ENCODE peak calls at places on chromosomes 5 and 9, in eight cellular contexts. One of them, this sample, is unnamed.

GRCh38 chr9:111743275-111743674 is 51.5 kb downstream of the SHOC1 start:
- DNase-seq in stimulated activated CD8-positive, alpha-beta memory T cell treated with anti-CD3 and anti-CD28 coated beads, Interleukin-12 subunit alpha, Interleukin-12 subunit beta, amount 100 ng/mL, for 4 hours: no peak
- DNase-seq in globus pallidus: no peak
- DNase-seq in NCI-H774: no peak
- DNase-seq in activated CD8-positive, alpha-beta memory T cell treated with anti-CD3 and anti-CD28 coated beads for 1 hour: no peak
- DNase-seq in lower leg skin: no peak
- DNase-seq in fibroblast of the conjunctiva: peak; percentile 89
- DNase-seq in nucleus accumbens: no peak
- DNase-seq in this sample: no peak

GRCh38 chr5:60161340-60161934 is 267.9 kb upstream of the PDE4D start:
- DNase-seq in globus pallidus: no peak
- DNase-seq in NCI-H774: no peak
- DNase-seq in lower leg skin: no peak
- DNase-seq in activated CD8-positive, alpha-beta memory T cell treated with anti-CD3 and anti-CD28 coated beads for 1 hour: no peak
- DNase-seq in stimulated activated CD8-positive, alpha-beta memory T cell treated with anti-CD3 and anti-CD28 coated beads, Interleukin-12 subunit alpha, Interleukin-12 subunit beta, amount 100 ng/mL, for 4 hours: no peak
- DNase-seq in nucleus accumbens: no peak
- DNase-seq in fibroblast of the conjunctiva: peak; percentile 35
- DNase-seq in this sample: no peak

GRCh38 chr5:15234366-15234765 is 265.6 kb upstream of the FBXL7 start:
- DNase-seq in lower leg skin: no peak
- DNase-seq in fibroblast of the conjunctiva: no peak
- DNase-seq in stimulated activated CD8-positive, alpha-beta memory T cell treated with anti-CD3 and anti-CD28 coated beads, Interleukin-12 subunit alpha, Interleukin-12 subunit beta, amount 100 ng/mL, for 4 hours: no peak
- DNase-seq in nucleus accumbens: no peak
- DNase-seq in globus pallidus: no peak
- DNase-seq in activated CD8-positive, alpha-beta memory T cell treated with anti-CD3 and anti-CD28 coated beads for 1 hour: no peak
- DNase-seq in NCI-H774: no peak
- DNase-seq in this sample: no peak

GRCh38 chr5:14574891-14575496 is 6.6 kb upstream of the OTULINL start:
- DNase-seq in globus pallidus: peak; percentile 51
- DNase-seq in nucleus accumbens: no peak
- DNase-seq in activated CD8-positive, alpha-beta memory T cell treated with anti-CD3 and anti-CD28 coated beads for 1 hour: no peak
- DNase-seq in fibroblast of the conjunctiva: no peak
- DNase-seq in lower leg skin: no peak
- DNase-seq in NCI-H774: peak; percentile 58
- DNase-seq in stimulated activated CD8-positive, alpha-beta memory T cell treated with anti-CD3 and anti-CD28 coated beads, Interleukin-12 subunit alpha, Interleukin-12 subunit beta, amount 100 ng/mL, for 4 hours: no peak
- DNase-seq in this sample: no peak

GRCh38 chr5:122095158-122095557 is 17.1 kb upstream of the LOX start:
- DNase-seq in fibroblast of the conjunctiva: no peak
- DNase-seq in nucleus accumbens: no peak
- DNase-seq in globus pallidus: no peak
- DNase-seq in NCI-H774: no peak
- DNase-seq in stimulated activated CD8-positive, alpha-beta memory T cell treated with anti-CD3 and anti-CD28 coated beads, Interleukin-12 subunit alpha, Interleukin-12 subunit beta, amount 100 ng/mL, for 4 hours: no peak
- DNase-seq in activated CD8-positive, alpha-beta memory T cell treated with anti-CD3 and anti-CD28 coated beads for 1 hour: no peak
- DNase-seq in lower leg skin: no peak
- DNase-seq in this sample: no peak

GRCh38 chr9:22447607-22448305 is 1.1 kb downstream of the DMRTA1 start:
- DNase-seq in activated CD8-positive, alpha-beta memory T cell treated with anti-CD3 and anti-CD28 coated beads for 1 hour: no peak
- DNase-seq in lower leg skin: no peak
- DNase-seq in stimulated activated CD8-positive, alpha-beta memory T cell treated with anti-CD3 and anti-CD28 coated beads, Interleukin-12 subunit alpha, Interleukin-12 subunit beta, amount 100 ng/mL, for 4 hours: no peak
- DNase-seq in globus pallidus: no peak
- DNase-seq in fibroblast of the conjunctiva: no peak
- DNase-seq in NCI-H774: peak; percentile 35
- DNase-seq in nucleus accumbens: no peak
- DNase-seq in this sample: no peak

GRCh38 chr5:41600738-41601137 is 90.3 kb upstream of the PLCXD3 start:
- DNase-seq in globus pallidus: no peak
- DNase-seq in stimulated activated CD8-positive, alpha-beta memory T cell treated with anti-CD3 and anti-CD28 coated beads, Interleukin-12 subunit alpha, Interleukin-12 subunit beta, amount 100 ng/mL, for 4 hours: no peak
- DNase-seq in fibroblast of the conjunctiva: no peak
- DNase-seq in NCI-H774: no peak
- DNase-seq in lower leg skin: no peak
- DNase-seq in activated CD8-positive, alpha-beta memory T cell treated with anti-CD3 and anti-CD28 coated beads for 1 hour: no peak
- DNase-seq in nucleus accumbens: no peak
- DNase-seq in this sample: no peak

GRCh38 chr9:135246248-135247173 is 159.0 kb downstream of the OLFM1 start:
- DNase-seq in globus pallidus: no peak
- DNase-seq in nucleus accumbens: no peak
- DNase-seq in NCI-H774: no peak
- DNase-seq in lower leg skin: no peak
- DNase-seq in stimulated activated CD8-positive, alpha-beta memory T cell treated with anti-CD3 and anti-CD28 coated beads, Interleukin-12 subunit alpha, Interleukin-12 subunit beta, amount 100 ng/mL, for 4 hours: no peak
- DNase-seq in fibroblast of the conjunctiva: no peak
- DNase-seq in activated CD8-positive, alpha-beta memory T cell treated with anti-CD3 and anti-CD28 coated beads for 1 hour: no peak
- DNase-seq in this sample: no peak

GRCh38 chr9:134618823-134619454 is 22.7 kb upstream of the COL5A1 start:
- DNase-seq in activated CD8-positive, alpha-beta memory T cell treated with anti-CD3 and anti-CD28 coated beads for 1 hour: no peak
- DNase-seq in fibroblast of the conjunctiva: no peak
- DNase-seq in stimulated activated CD8-positive, alpha-beta memory T cell treated with anti-CD3 and anti-CD28 coated beads, Interleukin-12 subunit alpha, Interleukin-12 subunit beta, amount 100 ng/mL, for 4 hours: no peak
- DNase-seq in NCI-H774: no peak
- DNase-seq in globus pallidus: no peak
- DNase-seq in nucleus accumbens: no peak
- DNase-seq in lower leg skin: peak; percentile 80
- DNase-seq in this sample: peak; percentile 4

GRCh38 chr5:172004824-172005237 is 1.6 kb downstream of the FBXW11 start:
- DNase-seq in nucleus accumbens: no peak
- DNase-seq in globus pallidus: no peak
- DNase-seq in fibroblast of the conjunctiva: no peak
- DNase-seq in stimulated activated CD8-positive, alpha-beta memory T cell treated with anti-CD3 and anti-CD28 coated beads, Interleukin-12 subunit alpha, Interleukin-12 subunit beta, amount 100 ng/mL, for 4 hours: no peak
- DNase-seq in activated CD8-positive, alpha-beta memory T cell treated with anti-CD3 and anti-CD28 coated beads for 1 hour: no peak
- DNase-seq in NCI-H774: no peak
- DNase-seq in lower leg skin: no peak
- DNase-seq in this sample: no peak

GRCh38 chr5:124658867-124659557 is 87.4 kb downstream of the ZNF608 start:
- DNase-seq in globus pallidus: no peak
- DNase-seq in nucleus accumbens: no peak
- DNase-seq in activated CD8-positive, alpha-beta memory T cell treated with anti-CD3 and anti-CD28 coated beads for 1 hour: no peak
- DNase-seq in NCI-H774: no peak
- DNase-seq in fibroblast of the conjunctiva: no peak
- DNase-seq in stimulated activated CD8-positive, alpha-beta memory T cell treated with anti-CD3 and anti-CD28 coated beads, Interleukin-12 subunit alpha, Interleukin-12 subunit beta, amount 100 ng/mL, for 4 hours: no peak
- DNase-seq in lower leg skin: no peak
- DNase-seq in this sample: no peak

GRCh38 chr9:137809038-137809630 is 68.4 kb upstream of the CACNA1B start:
- DNase-seq in fibroblast of the conjunctiva: no peak
- DNase-seq in globus pallidus: no peak
- DNase-seq in NCI-H774: no peak
- DNase-seq in nucleus accumbens: no peak
- DNase-seq in activated CD8-positive, alpha-beta memory T cell treated with anti-CD3 and anti-CD28 coated beads for 1 hour: no peak
- DNase-seq in stimulated activated CD8-positive, alpha-beta memory T cell treated with anti-CD3 and anti-CD28 coated beads, Interleukin-12 subunit alpha, Interleukin-12 subunit beta, amount 100 ng/mL, for 4 hours: no peak
- DNase-seq in lower leg skin: no peak
- DNase-seq in this sample: peak; percentile 24

GRCh38 chr5:44774279-44774880 is 34.4 kb upstream of the MRPS30 start:
- DNase-seq in stimulated activated CD8-positive, alpha-beta memory T cell treated with anti-CD3 and anti-CD28 coated beads, Interleukin-12 subunit alpha, Interleukin-12 subunit beta, amount 100 ng/mL, for 4 hours: no peak
- DNase-seq in activated CD8-positive, alpha-beta memory T cell treated with anti-CD3 and anti-CD28 coated beads for 1 hour: no peak
- DNase-seq in nucleus accumbens: no peak
- DNase-seq in globus pallidus: peak; percentile 54
- DNase-seq in lower leg skin: no peak
- DNase-seq in fibroblast of the conjunctiva: peak; percentile 52
- DNase-seq in NCI-H774: no peak
- DNase-seq in this sample: no peak

GRCh38 chr9:89207026-89207425 is 28.4 kb upstream of the SHC3 start:
- DNase-seq in activated CD8-positive, alpha-beta memory T cell treated with anti-CD3 and anti-CD28 coated beads for 1 hour: no peak
- DNase-seq in nucleus accumbens: no peak
- DNase-seq in stimulated activated CD8-positive, alpha-beta memory T cell treated with anti-CD3 and anti-CD28 coated beads, Interleukin-12 subunit alpha, Interleukin-12 subunit beta, amount 100 ng/mL, for 4 hours: no peak
- DNase-seq in globus pallidus: no peak
- DNase-seq in lower leg skin: no peak
- DNase-seq in NCI-H774: no peak
- DNase-seq in fibroblast of the conjunctiva: no peak
- DNase-seq in this sample: no peak

GRCh38 chr9:70609542-70610286 is 195.3 kb upstream of the KLF9 start:
- DNase-seq in lower leg skin: peak; percentile 86
- DNase-seq in activated CD8-positive, alpha-beta memory T cell treated with anti-CD3 and anti-CD28 coated beads for 1 hour: no peak
- DNase-seq in globus pallidus: no peak
- DNase-seq in nucleus accumbens: no peak
- DNase-seq in fibroblast of the conjunctiva: peak; percentile 77
- DNase-seq in NCI-H774: no peak
- DNase-seq in stimulated activated CD8-positive, alpha-beta memory T cell treated with anti-CD3 and anti-CD28 coated beads, Interleukin-12 subunit alpha, Interleukin-12 subunit beta, amount 100 ng/mL, for 4 hours: no peak
- DNase-seq in this sample: no peak

GRCh38 chr5:27491047-27491446 is 452.7 kb upstream of the CDH9 start:
- DNase-seq in stimulated activated CD8-positive, alpha-beta memory T cell treated with anti-CD3 and anti-CD28 coated beads, Interleukin-12 subunit alpha, Interleukin-12 subunit beta, amount 100 ng/mL, for 4 hours: no peak
- DNase-seq in activated CD8-positive, alpha-beta memory T cell treated with anti-CD3 and anti-CD28 coated beads for 1 hour: no peak
- DNase-seq in nucleus accumbens: no peak
- DNase-seq in globus pallidus: no peak
- DNase-seq in fibroblast of the conjunctiva: no peak
- DNase-seq in NCI-H774: no peak
- DNase-seq in lower leg skin: no peak
- DNase-seq in this sample: no peak

GRCh38 chr5:50709471-50709870 is 43.0 kb downstream of the PARP8 start:
- DNase-seq in lower leg skin: no peak
- DNase-seq in NCI-H774: no peak
- DNase-seq in stimulated activated CD8-positive, alpha-beta memory T cell treated with anti-CD3 and anti-CD28 coated beads, Interleukin-12 subunit alpha, Interleukin-12 subunit beta, amount 100 ng/mL, for 4 hours: no peak
- DNase-seq in fibroblast of the conjunctiva: no peak
- DNase-seq in nucleus accumbens: no peak
- DNase-seq in globus pallidus: no peak
- DNase-seq in activated CD8-positive, alpha-beta memory T cell treated with anti-CD3 and anti-CD28 coated beads for 1 hour: no peak
- DNase-seq in this sample: no peak

GRCh38 chr5:180126716-180127681 is 55.4 kb upstream of the RNF130 start:
- DNase-seq in NCI-H774: no peak
- DNase-seq in lower leg skin: peak; percentile 85
- DNase-seq in activated CD8-positive, alpha-beta memory T cell treated with anti-CD3 and anti-CD28 coated beads for 1 hour: peak; percentile 16
- DNase-seq in globus pallidus: no peak
- DNase-seq in fibroblast of the conjunctiva: no peak
- DNase-seq in nucleus accumbens: peak; percentile 20
- DNase-seq in stimulated activated CD8-positive, alpha-beta memory T cell treated with anti-CD3 and anti-CD28 coated beads, Interleukin-12 subunit alpha, Interleukin-12 subunit beta, amount 100 ng/mL, for 4 hours: peak; percentile 15
- DNase-seq in this sample: peak; percentile 27

GRCh38 chr5:61306531-61307195 is 25.4 kb upstream of the ZSWIM6 start:
- DNase-seq in lower leg skin: no peak
- DNase-seq in NCI-H774: no peak
- DNase-seq in stimulated activated CD8-positive, alpha-beta memory T cell treated with anti-CD3 and anti-CD28 coated beads, Interleukin-12 subunit alpha, Interleukin-12 subunit beta, amount 100 ng/mL, for 4 hours: no peak
- DNase-seq in fibroblast of the conjunctiva: no peak
- DNase-seq in globus pallidus: no peak
- DNase-seq in activated CD8-positive, alpha-beta memory T cell treated with anti-CD3 and anti-CD28 coated beads for 1 hour: no peak
- DNase-seq in nucleus accumbens: no peak
- DNase-seq in this sample: no peak

GRCh38 chr9:114008667-114009410 is 69.3 kb downstream of the AMBP start:
- DNase-seq in fibroblast of the conjunctiva: no peak
- DNase-seq in NCI-H774: no peak
- DNase-seq in nucleus accumbens: no peak
- DNase-seq in stimulated activated CD8-positive, alpha-beta memory T cell treated with anti-CD3 and anti-CD28 coated beads, Interleukin-12 subunit alpha, Interleukin-12 subunit beta, amount 100 ng/mL, for 4 hours: no peak
- DNase-seq in lower leg skin: peak; percentile 53
- DNase-seq in activated CD8-positive, alpha-beta memory T cell treated with anti-CD3 and anti-CD28 coated beads for 1 hour: no peak
- DNase-seq in globus pallidus: no peak
- DNase-seq in this sample: peak; percentile 7

GRCh38 chr9:124941689-124942561 is 1.0 kb upstream of the GOLGA1 start:
- DNase-seq in NCI-H774: peak; percentile 25
- DNase-seq in nucleus accumbens: no peak
- DNase-seq in globus pallidus: peak; percentile 45
- DNase-seq in activated CD8-positive, alpha-beta memory T cell treated with anti-CD3 and anti-CD28 coated beads for 1 hour: peak; percentile 22
- DNase-seq in stimulated activated CD8-positive, alpha-beta memory T cell treated with anti-CD3 and anti-CD28 coated beads, Interleukin-12 subunit alpha, Interleukin-12 subunit beta, amount 100 ng/mL, for 4 hours: peak; percentile 30
- DNase-seq in lower leg skin: peak; percentile 90
- DNase-seq in fibroblast of the conjunctiva: no peak
- DNase-seq in this sample: peak; percentile 47

GRCh38 chr5:891837-892389 is 688 bp downstream of the BRD9 start:
- DNase-seq in stimulated activated CD8-positive, alpha-beta memory T cell treated with anti-CD3 and anti-CD28 coated beads, Interleukin-12 subunit alpha, Interleukin-12 subunit beta, amount 100 ng/mL, for 4 hours: no peak
- DNase-seq in globus pallidus: peak; percentile 20
- DNase-seq in nucleus accumbens: no peak
- DNase-seq in NCI-H774: no peak
- DNase-seq in activated CD8-positive, alpha-beta memory T cell treated with anti-CD3 and anti-CD28 coated beads for 1 hour: no peak
- DNase-seq in lower leg skin: no peak
- DNase-seq in fibroblast of the conjunctiva: no peak
- DNase-seq in this sample: peak; percentile 22

GRCh38 chr9:102225806-102226441 is 487.5 kb upstream of the GRIN3A start:
- DNase-seq in fibroblast of the conjunctiva: no peak
- DNase-seq in activated CD8-positive, alpha-beta memory T cell treated with anti-CD3 and anti-CD28 coated beads for 1 hour: no peak
- DNase-seq in lower leg skin: no peak
- DNase-seq in NCI-H774: no peak
- DNase-seq in nucleus accumbens: no peak
- DNase-seq in globus pallidus: no peak
- DNase-seq in stimulated activated CD8-positive, alpha-beta memory T cell treated with anti-CD3 and anti-CD28 coated beads, Interleukin-12 subunit alpha, Interleukin-12 subunit beta, amount 100 ng/mL, for 4 hours: no peak
- DNase-seq in this sample: no peak

GRCh38 chr5:151014680-151015343 is 5.6 kb upstream of the GPX3 start:
- DNase-seq in NCI-H774: no peak
- DNase-seq in stimulated activated CD8-positive, alpha-beta memory T cell treated with anti-CD3 and anti-CD28 coated beads, Interleukin-12 subunit alpha, Interleukin-12 subunit beta, amount 100 ng/mL, for 4 hours: no peak
- DNase-seq in fibroblast of the conjunctiva: no peak
- DNase-seq in lower leg skin: peak; percentile 53
- DNase-seq in activated CD8-positive, alpha-beta memory T cell treated with anti-CD3 and anti-CD28 coated beads for 1 hour: no peak
- DNase-seq in globus pallidus: no peak
- DNase-seq in nucleus accumbens: no peak
- DNase-seq in this sample: no peak

GRCh38 chr9:93520523-93520922 is 55.9 kb upstream of the PHF2 start:
- DNase-seq in nucleus accumbens: no peak
- DNase-seq in NCI-H774: no peak
- DNase-seq in activated CD8-positive, alpha-beta memory T cell treated with anti-CD3 and anti-CD28 coated beads for 1 hour: no peak
- DNase-seq in globus pallidus: no peak
- DNase-seq in stimulated activated CD8-positive, alpha-beta memory T cell treated with anti-CD3 and anti-CD28 coated beads, Interleukin-12 subunit alpha, Interleukin-12 subunit beta, amount 100 ng/mL, for 4 hours: no peak
- DNase-seq in fibroblast of the conjunctiva: no peak
- DNase-seq in lower leg skin: no peak
- DNase-seq in this sample: no peak

GRCh38 chr5:140111043-140111858 is 2.7 kb upstream of the PURA start:
- DNase-seq in globus pallidus: no peak
- DNase-seq in NCI-H774: no peak
- DNase-seq in activated CD8-positive, alpha-beta memory T cell treated with anti-CD3 and anti-CD28 coated beads for 1 hour: no peak
- DNase-seq in lower leg skin: no peak
- DNase-seq in nucleus accumbens: no peak
- DNase-seq in fibroblast of the conjunctiva: no peak
- DNase-seq in stimulated activated CD8-positive, alpha-beta memory T cell treated with anti-CD3 and anti-CD28 coated beads, Interleukin-12 subunit alpha, Interleukin-12 subunit beta, amount 100 ng/mL, for 4 hours: no peak
- DNase-seq in this sample: no peak

GRCh38 chr9:137127301-137128157 is 11.4 kb upstream of the GRIN1 start:
- DNase-seq in stimulated activated CD8-positive, alpha-beta memory T cell treated with anti-CD3 and anti-CD28 coated beads, Interleukin-12 subunit alpha, Interleukin-12 subunit beta, amount 100 ng/mL, for 4 hours: no peak
- DNase-seq in NCI-H774: no peak
- DNase-seq in activated CD8-positive, alpha-beta memory T cell treated with anti-CD3 and anti-CD28 coated beads for 1 hour: no peak
- DNase-seq in globus pallidus: no peak
- DNase-seq in nucleus accumbens: no peak
- DNase-seq in fibroblast of the conjunctiva: no peak
- DNase-seq in lower leg skin: no peak
- DNase-seq in this sample: no peak

GRCh38 chr5:2007906-2008437 is 125.2 kb upstream of the IRX4 start:
- DNase-seq in activated CD8-positive, alpha-beta memory T cell treated with anti-CD3 and anti-CD28 coated beads for 1 hour: no peak
- DNase-seq in NCI-H774: no peak
- DNase-seq in globus pallidus: no peak
- DNase-seq in fibroblast of the conjunctiva: no peak
- DNase-seq in nucleus accumbens: no peak
- DNase-seq in lower leg skin: peak; percentile 94
- DNase-seq in stimulated activated CD8-positive, alpha-beta memory T cell treated with anti-CD3 and anti-CD28 coated beads, Interleukin-12 subunit alpha, Interleukin-12 subunit beta, amount 100 ng/mL, for 4 hours: no peak
- DNase-seq in this sample: no peak

GRCh38 chr9:113543286-113544000 is 79.9 kb downstream of the RGS3 start:
- DNase-seq in stimulated activated CD8-positive, alpha-beta memory T cell treated with anti-CD3 and anti-CD28 coated beads, Interleukin-12 subunit alpha, Interleukin-12 subunit beta, amount 100 ng/mL, for 4 hours: no peak
- DNase-seq in lower leg skin: no peak
- DNase-seq in globus pallidus: peak; percentile 64
- DNase-seq in nucleus accumbens: no peak
- DNase-seq in fibroblast of the conjunctiva: no peak
- DNase-seq in activated CD8-positive, alpha-beta memory T cell treated with anti-CD3 and anti-CD28 coated beads for 1 hour: no peak
- DNase-seq in NCI-H774: no peak
- DNase-seq in this sample: no peak

GRCh38 chr5:27125856-27126255 is 87.5 kb upstream of the CDH9 start:
- DNase-seq in stimulated activated CD8-positive, alpha-beta memory T cell treated with anti-CD3 and anti-CD28 coated beads, Interleukin-12 subunit alpha, Interleukin-12 subunit beta, amount 100 ng/mL, for 4 hours: no peak
- DNase-seq in nucleus accumbens: no peak
- DNase-seq in fibroblast of the conjunctiva: no peak
- DNase-seq in activated CD8-positive, alpha-beta memory T cell treated with anti-CD3 and anti-CD28 coated beads for 1 hour: no peak
- DNase-seq in globus pallidus: no peak
- DNase-seq in NCI-H774: no peak
- DNase-seq in lower leg skin: no peak
- DNase-seq in this sample: no peak

GRCh38 chr9:37025381-37026084 is 8.5 kb downstream of the PAX5 start:
- DNase-seq in fibroblast of the conjunctiva: no peak
- DNase-seq in stimulated activated CD8-positive, alpha-beta memory T cell treated with anti-CD3 and anti-CD28 coated beads, Interleukin-12 subunit alpha, Interleukin-12 subunit beta, amount 100 ng/mL, for 4 hours: no peak
- DNase-seq in activated CD8-positive, alpha-beta memory T cell treated with anti-CD3 and anti-CD28 coated beads for 1 hour: no peak
- DNase-seq in NCI-H774: no peak
- DNase-seq in lower leg skin: peak; percentile 78
- DNase-seq in globus pallidus: no peak
- DNase-seq in nucleus accumbens: no peak
- DNase-seq in this sample: no peak

GRCh38 chr9:122190597-122191381 is 31.1 kb downstream of the MORN5 start:
- DNase-seq in globus pallidus: peak; percentile 42
- DNase-seq in NCI-H774: peak; percentile 37
- DNase-seq in fibroblast of the conjunctiva: no peak
- DNase-seq in stimulated activated CD8-positive, alpha-beta memory T cell treated with anti-CD3 and anti-CD28 coated beads, Interleukin-12 subunit alpha, Interleukin-12 subunit beta, amount 100 ng/mL, for 4 hours: no peak
- DNase-seq in activated CD8-positive, alpha-beta memory T cell treated with anti-CD3 and anti-CD28 coated beads for 1 hour: no peak
- DNase-seq in nucleus accumbens: no peak
- DNase-seq in lower leg skin: no peak
- DNase-seq in this sample: no peak

GRCh38 chr5:153147891-153148623 is 342.4 kb upstream of the GRIA1 start:
- DNase-seq in fibroblast of the conjunctiva: peak; percentile 20
- DNase-seq in activated CD8-positive, alpha-beta memory T cell treated with anti-CD3 and anti-CD28 coated beads for 1 hour: no peak
- DNase-seq in stimulated activated CD8-positive, alpha-beta memory T cell treated with anti-CD3 and anti-CD28 coated beads, Interleukin-12 subunit alpha, Interleukin-12 subunit beta, amount 100 ng/mL, for 4 hours: no peak
- DNase-seq in nucleus accumbens: no peak
- DNase-seq in NCI-H774: peak; percentile 86
- DNase-seq in lower leg skin: no peak
- DNase-seq in globus pallidus: peak; percentile 42
- DNase-seq in this sample: no peak

GRCh38 chr5:157450024-157450423 is 10.0 kb upstream of the NIPAL4 start:
- DNase-seq in activated CD8-positive, alpha-beta memory T cell treated with anti-CD3 and anti-CD28 coated beads for 1 hour: no peak
- DNase-seq in globus pallidus: no peak
- DNase-seq in NCI-H774: no peak
- DNase-seq in stimulated activated CD8-positive, alpha-beta memory T cell treated with anti-CD3 and anti-CD28 coated beads, Interleukin-12 subunit alpha, Interleukin-12 subunit beta, amount 100 ng/mL, for 4 hours: no peak
- DNase-seq in fibroblast of the conjunctiva: no peak
- DNase-seq in nucleus accumbens: no peak
- DNase-seq in lower leg skin: no peak
- DNase-seq in this sample: no peak

This sample was measured in activated B cell treated with CpG ODN at 0.5 μM for 24 hours.